ENCODE peak calls at places on chromosomes 13 and 19, in four cellular contexts. One of them, this sample, is unnamed.
A peak's percentile ranks its signal among the peaks of the same experiment; 100 is the strongest.

GRCh38 chr13:39419068-39419467 is 183.9 kb downstream of the LHFPL6 start:
- DNase-seq in aorta: no peak
- DNase-seq in psoas muscle: no peak
- DNase-seq in pancreas: no peak
- DNase-seq in this sample: no peak

GRCh38 chr13:66224644-66225043 is 1005.5 kb downstream of the PCDH9 start:
- DNase-seq in aorta: no peak
- DNase-seq in psoas muscle: no peak
- DNase-seq in pancreas: no peak
- DNase-seq in this sample: no peak

GRCh38 chr19:58037927-58038687 is 4.3 kb downstream of the ZSCAN1 start:
- DNase-seq in aorta: no peak
- DNase-seq in psoas muscle: no peak
- DNase-seq in pancreas: no peak
- DNase-seq in this sample: no peak

GRCh38 chr13:101059803-101060202 is 356.5 kb downstream of the NALCN start:
- DNase-seq in aorta: no peak
- DNase-seq in psoas muscle: no peak
- DNase-seq in pancreas: no peak
- DNase-seq in this sample: no peak

GRCh38 chr19:45474941-45475516 is 7.2 kb downstream of the FOSB start:
- DNase-seq in aorta: peak; percentile 82
- DNase-seq in psoas muscle: no peak
- DNase-seq in pancreas: no peak
- DNase-seq in this sample: no peak

GRCh38 chr19:50061650-50062049 is 35.8 kb downstream of the ZNF473 start:
- DNase-seq in aorta: no peak
- DNase-seq in psoas muscle: no peak
- DNase-seq in pancreas: no peak
- DNase-seq in this sample: no peak

GRCh38 chr19:33532859-33533455 is 11.4 kb upstream of the PEPD start:
- DNase-seq in aorta: no peak
- DNase-seq in psoas muscle: no peak
- DNase-seq in pancreas: no peak
- DNase-seq in this sample: no peak

GRCh38 chr13:25149670-25150069 is 22.4 kb downstream of the AMER2 start:
- DNase-seq in aorta: no peak
- DNase-seq in psoas muscle: no peak
- DNase-seq in pancreas: no peak
- DNase-seq in this sample: no peak

GRCh38 chr19:12987190-12987589 is 8.1 kb upstream of the NFIX start:
- DNase-seq in aorta: no peak
- DNase-seq in psoas muscle: no peak
- DNase-seq in pancreas: no peak
- DNase-seq in this sample: no peak

GRCh38 chr19:55600336-55601028 is 394 bp downstream of the ZNF524 start:
- DNase-seq in aorta: peak; percentile 89
- DNase-seq in psoas muscle: no peak
- DNase-seq in pancreas: no peak
- DNase-seq in this sample: no peak

GRCh38 chr19:29942404-29943261 is 594 bp downstream of the URI1 start:
- DNase-seq in aorta: peak; percentile 86
- DNase-seq in psoas muscle: peak; percentile 63
- DNase-seq in pancreas: peak; percentile 84
- DNase-seq in this sample: peak; percentile 53

GRCh38 chr13:33927315-33927714 is 109.4 kb downstream of the RFC3 start:
- DNase-seq in aorta: no peak
- DNase-seq in psoas muscle: no peak
- DNase-seq in pancreas: no peak
- DNase-seq in this sample: no peak

DNA sequence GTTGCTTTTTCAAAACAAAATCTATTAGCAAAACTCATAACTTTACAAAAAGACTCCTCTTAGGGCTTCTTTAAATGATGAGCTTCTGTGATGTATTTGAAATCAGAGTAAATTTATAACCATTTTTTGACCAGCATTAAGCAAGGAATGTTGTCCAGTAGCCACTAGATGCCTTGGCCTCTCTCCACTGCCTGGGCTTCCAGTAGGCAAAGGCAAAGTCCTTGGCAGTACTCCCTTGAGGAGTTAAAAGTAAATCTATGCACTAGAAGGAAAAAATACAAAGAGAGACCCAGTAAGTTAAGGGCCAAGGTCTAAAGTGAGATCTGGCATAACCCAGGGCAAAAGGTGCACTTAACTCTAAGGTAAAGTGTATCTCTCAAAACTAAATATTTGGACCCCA is 9.5 kb downstream of the SERPINE3 start:
- DNase-seq in aorta: no peak
- DNase-seq in psoas muscle: no peak
- DNase-seq in pancreas: no peak
- DNase-seq in this sample: no peak
- H3K27ac ChIP-seq in aorta: no peak overlapping the region
- H3K27ac ChIP-seq in psoas muscle: no peak overlapping the region
- H3K27ac ChIP-seq in pancreas: no peak overlapping the region
- H3K27ac ChIP-seq in this sample: no peak overlapping the region

GRCh38 chr19:46755077-46755852 is 9.0 kb upstream of the STRN4 start:
- DNase-seq in aorta: no peak
- DNase-seq in psoas muscle: no peak
- DNase-seq in pancreas: no peak
- DNase-seq in this sample: no peak
- H3K27ac ChIP-seq in aorta: no peak overlapping the region
- H3K27ac ChIP-seq in psoas muscle: no peak overlapping the region
- H3K27ac ChIP-seq in pancreas: no peak overlapping the region
- H3K27ac ChIP-seq in this sample: peak overlapping the region; percentile 14

GRCh38 chr19:18672606-18673337 is 10.7 kb upstream of the CRTC1 start:
- DNase-seq in aorta: peak; percentile 81
- DNase-seq in psoas muscle: peak; percentile 50
- DNase-seq in pancreas: no peak
- DNase-seq in this sample: no peak
- H3K27ac ChIP-seq in aorta: no peak overlapping the region
- H3K27ac ChIP-seq in psoas muscle: peak overlapping the region; percentile 39
- H3K27ac ChIP-seq in pancreas: no peak overlapping the region
- H3K27ac ChIP-seq in this sample: peak overlapping the region; percentile 19

GRCh38 chr19:2532252-2533071 is 56.5 kb downstream of the GADD45B start:
- DNase-seq in aorta: no peak
- DNase-seq in psoas muscle: no peak
- DNase-seq in pancreas: no peak
- DNase-seq in this sample: peak; percentile 42

GRCh38 chr19:2527716-2528115 is 51.8 kb downstream of the GADD45B start:
- DNase-seq in aorta: no peak
- DNase-seq in psoas muscle: no peak
- DNase-seq in pancreas: no peak
- DNase-seq in this sample: no peak

GRCh38 chr19:2527171-2527570 is 51.2 kb downstream of the GADD45B start:
- DNase-seq in aorta: no peak
- DNase-seq in psoas muscle: no peak
- DNase-seq in pancreas: no peak
- DNase-seq in this sample: no peak

GRCh38 chr19:2528543-2529173 is 52.7 kb downstream of the GADD45B start:
- DNase-seq in aorta: no peak
- DNase-seq in psoas muscle: no peak
- DNase-seq in pancreas: no peak
- DNase-seq in this sample: peak; percentile 82

DNA sequence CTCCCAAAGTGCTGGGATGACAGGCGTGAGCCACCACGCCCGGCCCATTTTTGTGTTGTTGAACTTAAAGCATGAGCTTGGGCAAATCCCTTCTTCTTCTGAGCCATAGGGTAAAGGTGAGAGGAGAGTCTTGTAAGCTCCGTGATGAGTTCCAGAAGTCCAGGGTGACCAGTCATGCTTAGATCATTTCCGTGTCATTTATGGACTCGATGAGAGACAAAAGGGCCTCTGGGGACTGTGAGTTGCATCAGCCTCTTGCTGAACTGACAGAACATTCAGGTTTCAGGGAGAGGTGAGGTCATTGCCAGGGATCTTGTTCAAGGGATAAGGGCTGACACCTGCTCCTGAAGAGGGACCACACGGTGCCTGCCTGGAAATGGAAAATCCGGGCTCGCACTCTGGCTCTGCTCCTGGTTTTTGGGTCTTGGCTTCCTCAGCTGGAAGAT is 53.6 kb downstream of the GADD45B start:
- DNase-seq in aorta: peak; percentile 66
- DNase-seq in psoas muscle: peak; percentile 67
- DNase-seq in pancreas: no peak
- DNase-seq in this sample: no peak
- H3K27ac ChIP-seq in aorta: no peak overlapping the region
- H3K27ac ChIP-seq in psoas muscle: peak overlapping the region; percentile 60
- H3K27ac ChIP-seq in pancreas: no peak overlapping the region
- H3K27ac ChIP-seq in this sample: peak overlapping the region; percentile 79

DNA sequence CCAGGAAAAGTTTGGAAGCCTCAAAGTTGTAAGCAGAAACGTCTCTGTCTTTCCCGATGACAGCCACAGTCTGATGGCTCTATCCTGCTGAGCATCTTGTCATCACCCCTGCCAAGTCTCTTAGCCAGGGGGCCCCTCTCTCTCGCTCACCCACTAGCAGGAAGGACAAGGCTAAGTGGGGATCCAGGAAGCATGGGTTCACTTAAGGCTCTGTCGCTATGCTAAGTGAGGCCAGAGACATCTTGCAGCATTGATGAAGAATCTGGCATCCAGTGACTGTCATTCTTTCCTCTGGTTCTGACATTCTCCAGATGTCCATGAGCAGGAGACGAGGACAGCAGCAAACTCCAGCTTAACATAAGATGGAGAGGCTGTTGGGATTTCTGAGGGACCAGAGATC is 230.3 kb downstream of the TSHZ3 start:
- DNase-seq in aorta: no peak
- DNase-seq in psoas muscle: no peak
- DNase-seq in pancreas: no peak
- DNase-seq in this sample: no peak
- H3K27ac ChIP-seq in aorta: no peak overlapping the region
- H3K27ac ChIP-seq in psoas muscle: no peak overlapping the region
- H3K27ac ChIP-seq in pancreas: no peak overlapping the region
- H3K27ac ChIP-seq in this sample: no peak overlapping the region

GRCh38 chr19:39146091-39146490 is 20.5 kb downstream of the PAK4 start:
- DNase-seq in aorta: no peak
- DNase-seq in psoas muscle: no peak
- DNase-seq in pancreas: no peak
- DNase-seq in this sample: no peak
- H3K27ac ChIP-seq in aorta: no peak overlapping the region
- H3K27ac ChIP-seq in psoas muscle: no peak overlapping the region
- H3K27ac ChIP-seq in pancreas: peak overlapping the region; percentile 72
- H3K27ac ChIP-seq in this sample: peak overlapping the region; percentile 80

DNA sequence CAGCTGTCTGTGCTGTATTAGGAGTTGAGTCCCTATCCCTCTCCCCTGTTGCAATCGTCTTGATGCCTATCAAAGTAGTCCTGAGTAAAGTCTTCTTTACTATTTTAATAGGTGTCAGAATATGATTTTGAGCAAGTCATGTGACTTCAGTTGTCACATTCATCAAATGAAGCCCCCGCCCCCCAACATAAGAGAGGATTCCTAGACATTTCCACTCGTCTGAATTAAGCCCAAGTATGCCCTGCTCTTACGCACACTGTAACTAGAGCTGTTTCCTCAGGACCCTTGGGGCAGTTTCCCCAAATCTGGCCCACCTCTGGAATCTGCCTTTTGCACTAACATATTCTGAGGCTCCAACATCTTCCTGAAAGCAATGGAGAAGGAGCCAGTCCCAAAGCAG is 25.5 kb downstream of the SACS start:
- DNase-seq in aorta: no peak
- DNase-seq in psoas muscle: no peak
- DNase-seq in pancreas: no peak
- DNase-seq in this sample: no peak
- H3K27ac ChIP-seq in aorta: no peak overlapping the region
- H3K27ac ChIP-seq in psoas muscle: peak overlapping the region; percentile 16
- H3K27ac ChIP-seq in pancreas: no peak overlapping the region
- H3K27ac ChIP-seq in this sample: no peak overlapping the region

DNA sequence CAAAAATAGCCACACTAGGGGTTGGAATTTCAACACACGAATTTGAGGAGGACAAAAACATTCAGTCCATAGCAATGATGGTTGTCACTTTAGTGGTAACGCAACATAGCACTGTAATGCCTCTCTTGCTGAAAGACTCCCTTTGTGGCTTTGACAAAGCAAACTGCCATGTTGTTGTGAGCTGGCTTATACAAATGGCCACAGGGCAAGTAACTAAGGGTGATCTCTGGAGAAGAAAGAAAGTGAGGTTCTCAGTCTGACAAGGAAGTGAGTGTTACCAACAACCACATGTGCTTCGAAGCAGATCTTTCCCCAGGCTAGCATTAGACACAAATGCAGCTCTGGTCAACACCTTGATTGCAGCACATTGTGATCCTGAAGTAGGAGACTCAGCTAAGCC is 79.1 kb upstream of the PCDH17 start:
- DNase-seq in aorta: no peak
- DNase-seq in psoas muscle: no peak
- DNase-seq in pancreas: no peak
- DNase-seq in this sample: no peak
- H3K27ac ChIP-seq in aorta: no peak overlapping the region
- H3K27ac ChIP-seq in psoas muscle: no peak overlapping the region
- H3K27ac ChIP-seq in pancreas: no peak overlapping the region
- H3K27ac ChIP-seq in this sample: no peak overlapping the region